ENCODE peak calls at places on chromosomes 12 and 14, in four cellular contexts. C is AG08395, G is Ammon's horn, F is uterus. T is an unnamed sample.
A peak's percentile ranks its signal among the peaks of the same experiment; 100 is the strongest.

GRCh38 chr14:32611752-32612151 is 282.7 kb downstream of the AKAP6 start:
- DNase-seq in F (no peak), C (peak; percentile 85), G (no peak), T (peak; percentile 86)

GRCh38 chr12:39935275-39935674 is 170.6 kb downstream of the SLC2A13 start:
- DNase-seq in C (peak; percentile 26), F (no peak), G (no peak), T (peak; percentile 47)

GRCh38 chr12:113185180-113186032 is at the start of the genes DDX54 and RITA1:
- DNase-seq in G (peak; percentile 79), C (peak; percentile 78), F (peak; percentile 79), T (peak; percentile 38)

GRCh38 chr14:52325126-52325525 is 11.0 kb downstream of the PTGER2 start:
- DNase-seq in F (no peak), C (no peak), G (no peak), T (no peak)

GRCh38 chr14:33839193-33840076 is 111.4 kb downstream of the EGLN3 start:
- DNase-seq in G (peak; percentile 81), C (peak; percentile 70), F (peak; percentile 62), T (peak; percentile 25)

GRCh38 chr14:89607453-89607852 is 190.4 kb upstream of the FOXN3 start:
- DNase-seq in F (no peak), C (peak; percentile 46), G (no peak), T (no peak)

GRCh38 chr14:60102389-60102788 is 10.7 kb downstream of the PCNX4 start:
- DNase-seq in C (peak; percentile 62), F (no peak), G (no peak), T (peak; percentile 76)

GRCh38 chr14:89399594-89400068 is 17.4 kb downstream of the FOXN3 start:
- DNase-seq in C (peak; percentile 66), F (no peak), G (peak; percentile 38), T (no peak)

GRCh38 chr14:61213116-61213720 is 67.9 kb downstream of the TMEM30B start:
- DNase-seq in F (no peak), C (peak; percentile 79), G (no peak), T (no peak)

GRCh38 chr14:85516239-85517112 is 13.5 kb upstream of the FLRT2 start:
- DNase-seq in F (no peak), C (peak; percentile 83), G (no peak), T (peak; percentile 82)